ENCODE peak calls at places on chromosome 9, in ten cellular contexts. X is germinal center; E is PC-3; F is stimulated activated CD4-positive, alpha-beta T cell treated with anti-CD3 and anti-CD28 coated beads, TNF-alpha, amount 100 ng/mL, for 4 hours; W is A172; U is NCI-H1694 treated with DMSO at 0.1 percent for 48 hours; D is GM12865; G is T-helper 1 cell; Q is progenitor cell of endocrine pancreas; M is ELR. V is an unnamed sample.

GRCh38 chr9:137506702-137507171 is 43.5 kb downstream of the PNPLA7 start:
- DNase-seq in X (no peak), E (no peak), F (no peak), W (peak), U (peak), D (no peak), G (no peak), Q (no peak), M (peak), V (no peak)

GRCh38 chr9:120868676-120869359 is 8.2 kb downstream of the PHF19 start:
- DNase-seq in X (peak), E (peak), F (peak), W (peak), U (no peak), D (peak), G (peak), Q (peak), M (peak), V (peak)

GRCh38 chr9:131747352-131747751 is 7.5 kb upstream of the RAPGEF1 start:
- DNase-seq in X (peak), E (peak), F (no peak), W (peak), U (peak), D (peak), G (peak), Q (no peak), M (peak), V (no peak)

GRCh38 chr9:95528908-95529502 is 12.2 kb upstream of the PTCH1 start:
- DNase-seq in X (no peak), E (no peak), F (no peak), W (no peak), U (no peak), D (no peak), G (no peak), Q (no peak), M (no peak), V (no peak)

GRCh38 chr9:6715755-6716643 is 41.8 kb upstream of the KDM4C start:
- DNase-seq in X (peak), E (peak), F (peak), W (no peak), U (no peak), D (peak), G (peak), Q (peak), M (no peak), V (peak)

GRCh38 chr9:121201045-121201737 is 478 bp downstream of the RAB14 start:
- DNase-seq in X (peak), E (no peak), F (peak), W (no peak), U (no peak), D (peak), G (peak), Q (peak), M (peak), V (no peak)

GRCh38 chr9:132673355-132673754 is 3.1 kb downstream of the GTF3C4 start:
- DNase-seq in X (peak), E (peak), F (no peak), W (peak), U (no peak), D (peak), G (peak), Q (no peak), M (peak), V (no peak)

GRCh38 chr9:89059925-89060506 is 68.7 kb downstream of the S1PR3 start:
- DNase-seq in X (no peak), E (no peak), F (no peak), W (no peak), U (no peak), D (no peak), G (peak), Q (no peak), M (no peak), V (no peak)

GRCh38 chr9:91116226-91116625 is 245.5 kb downstream of the AUH start:
- DNase-seq in X (no peak), E (no peak), F (no peak), W (no peak), U (no peak), D (no peak), G (no peak), Q (no peak), M (no peak), V (no peak)

GRCh38 chr9:69900406-69900805 is 79.8 kb downstream of the CFAP95 start:
- DNase-seq in X (no peak), E (peak), F (no peak), W (peak), U (no peak), D (no peak), G (no peak), Q (no peak), M (peak), V (no peak)

GRCh38 chr9:18829066-18829465 is 203.9 kb downstream of the SAXO1 start:
- DNase-seq in X (no peak), E (no peak), F (no peak), W (no peak), U (no peak), D (no peak), G (no peak), Q (no peak), M (no peak), V (no peak)

GRCh38 chr9:93301911-93302525 is 118.1 kb downstream of the WNK2 start:
- DNase-seq in X (no peak), E (no peak), F (no peak), W (no peak), U (no peak), D (no peak), G (no peak), Q (no peak), M (no peak), V (no peak)

GRCh38 chr9:84556556-84556955 is 113.0 kb upstream of the NTRK2 start:
- DNase-seq in X (no peak), E (no peak), F (no peak), W (no peak), U (no peak), D (no peak), G (no peak), Q (no peak), M (no peak), V (no peak)

GRCh38 chr9:72888943-72889342 is 63.9 kb downstream of the ALDH1A1 start:
- DNase-seq in X (no peak), E (no peak), F (no peak), W (no peak), U (no peak), D (no peak), G (no peak), Q (no peak), M (no peak), V (no peak)

GRCh38 chr9:16154570-16155078 is 601.8 kb downstream of the CCDC171 start:
- DNase-seq in X (peak), E (peak), F (no peak), W (no peak), U (peak), D (peak), G (peak), Q (peak), M (no peak), V (peak)

GRCh38 chr9:73577867-73578266 is 426.2 kb downstream of the ANXA1 start:
- DNase-seq in X (no peak), E (peak), F (no peak), W (no peak), U (no peak), D (no peak), G (no peak), Q (no peak), M (no peak), V (no peak)

GRCh38 chr9:8558176-8558575 is 758.6 kb upstream of the DMAC1 start:
- DNase-seq in X (no peak), E (peak), F (no peak), W (peak), U (no peak), D (no peak), G (no peak), Q (no peak), M (no peak), V (no peak)

GRCh38 chr9:93827545-93828330 is 127.4 kb downstream of the BARX1 start:
- DNase-seq in X (peak), E (peak), F (no peak), W (no peak), U (peak), D (peak), G (peak), Q (peak), M (peak), V (peak)

GRCh38 chr9:129685933-129686259 is 20.4 kb downstream of the PRRX2 start:
- DNase-seq in X (no peak), E (no peak), F (no peak), W (no peak), U (no peak), D (no peak), G (no peak), Q (no peak), M (no peak), V (no peak)

GRCh38 chr9:119963798-119964372 is 594.6 kb upstream of the BRINP1 start:
- DNase-seq in X (no peak), E (peak), F (no peak), W (peak), U (no peak), D (no peak), G (no peak), Q (peak), M (peak), V (peak)

GRCh38 chr9:106149956-106150355 is 455.6 kb downstream of the TMEM38B start:
- DNase-seq in X (no peak), E (no peak), F (no peak), W (no peak), U (no peak), D (no peak), G (no peak), Q (no peak), M (no peak), V (no peak)

GRCh38 chr9:8143677-8144076 is 344.1 kb upstream of the DMAC1 start:
- DNase-seq in X (no peak), E (no peak), F (no peak), W (no peak), U (peak), D (no peak), G (no peak), Q (no peak), M (no peak), V (no peak)

GRCh38 chr9:32698706-32699277 is 63.3 kb upstream of the TAF1L start:
- DNase-seq in X (no peak), E (peak), F (no peak), W (no peak), U (no peak), D (no peak), G (no peak), Q (no peak), M (no peak), V (no peak)

GRCh38 chr9:114362394-114362793 is 25.4 kb downstream of the AKNA start:
- DNase-seq in X (no peak), E (no peak), F (no peak), W (no peak), U (no peak), D (no peak), G (no peak), Q (no peak), M (no peak), V (no peak)

GRCh38 chr9:27303219-27303618 is 6.3 kb upstream of the EQTN start:
- DNase-seq in X (no peak), E (peak), F (no peak), W (peak), U (no peak), D (no peak), G (no peak), Q (no peak), M (peak), V (peak)

GRCh38 chr9:93906182-93906880 is 48.8 kb downstream of the BARX1 start:
- DNase-seq in X (no peak), E (no peak), F (no peak), W (no peak), U (no peak), D (no peak), G (no peak), Q (no peak), M (no peak), V (no peak)

V was measured in ecto neural progenitor cell.